ENCODE peak calls at places on chromosomes 12 and 14, in nine cellular contexts. Q is HFF-Myc, R is epithelial cell of esophagus, A is left ventricle myocardium inferior, B is uterus, E is lower lobe of right lung, S is thyroid gland, Y is adrenal gland, N is OCI-LY7. G is an unnamed sample.

GRCh38 chr12:122981587-122982493 is 1.4 kb downstream of the ARL6IP4 start:
- DNase-seq in Y (no peak), A (no peak), S (no peak), Q (no peak), B (no peak), E (no peak), R (no peak), N (no peak), G (no peak)

GRCh38 chr12:10130042-10130441 is at the start of gene CLEC7A:
- DNase-seq in Y (no peak), A (no peak), Q (no peak), S (no peak), E (no peak), R (peak), N (peak), B (no peak), G (peak)

GRCh38 chr12:57611116-57611809 is at the start of gene ARHGEF25:
- DNase-seq in S (peak), R (no peak), Q (no peak), Y (peak), N (no peak), A (peak), B (peak), E (no peak), G (no peak)

GRCh38 chr14:100536141-100536540 is 51.1 kb downstream of the BEGAIN start:
- DNase-seq in Y (no peak), B (no peak), N (no peak), R (no peak), A (peak), S (peak), Q (no peak), E (peak), G (no peak)

GRCh38 chr14:102690509-102691286 is 86.6 kb upstream of the TRAF3 start:
- DNase-seq in B (no peak), S (no peak), A (no peak), N (no peak), E (no peak), Y (no peak), R (peak), Q (no peak), G (no peak)

GRCh38 chr12:106227641-106228319 is 20.0 kb downstream of the CKAP4 start:
- DNase-seq in S (peak), B (no peak), Y (no peak), N (no peak), E (peak), A (no peak), Q (no peak), R (peak), G (peak)

GRCh38 chr14:23041729-23042128 is 283 bp upstream of the PSMB11 start:
- DNase-seq in Q (no peak), A (no peak), B (no peak), R (peak), N (no peak), S (no peak), Y (peak), E (no peak), G (no peak)

GRCh38 chr12:21647179-21647578 is 10.5 kb downstream of the LDHB start:
- DNase-seq in R (no peak), E (no peak), N (no peak), Q (no peak), Y (no peak), A (no peak), B (no peak), S (no peak), G (no peak)

GRCh38 chr12:68106160-68106559 is 53.4 kb downstream of the IFNG start:
- DNase-seq in S (no peak), A (no peak), N (no peak), R (peak), Q (no peak), Y (no peak), B (no peak), E (no peak), G (peak)

GRCh38 chr12:84165998-84166571 is 746.5 kb downstream of the SLC6A15 start:
- DNase-seq in N (no peak), R (no peak), Q (no peak), A (no peak), Y (no peak), B (no peak), S (no peak), E (no peak), G (no peak)

GRCh38 chr12:116818341-116818856 is 62.8 kb downstream of the HRK start:
- DNase-seq in Y (peak), R (no peak), E (no peak), N (peak), Q (no peak), A (peak), B (peak), S (peak), G (no peak)

GRCh38 chr12:51460519-51460918 is 35.9 kb downstream of the SLC4A8 start:
- DNase-seq in B (no peak), Q (no peak), N (no peak), R (no peak), A (no peak), S (no peak), E (no peak), Y (no peak), G (no peak)

GRCh38 chr12:94929780-94930179 is 73.7 kb downstream of the NDUFA12 start:
- DNase-seq in B (no peak), E (no peak), R (no peak), S (no peak), A (no peak), Y (no peak), N (no peak), Q (no peak), G (no peak)

DNA sequence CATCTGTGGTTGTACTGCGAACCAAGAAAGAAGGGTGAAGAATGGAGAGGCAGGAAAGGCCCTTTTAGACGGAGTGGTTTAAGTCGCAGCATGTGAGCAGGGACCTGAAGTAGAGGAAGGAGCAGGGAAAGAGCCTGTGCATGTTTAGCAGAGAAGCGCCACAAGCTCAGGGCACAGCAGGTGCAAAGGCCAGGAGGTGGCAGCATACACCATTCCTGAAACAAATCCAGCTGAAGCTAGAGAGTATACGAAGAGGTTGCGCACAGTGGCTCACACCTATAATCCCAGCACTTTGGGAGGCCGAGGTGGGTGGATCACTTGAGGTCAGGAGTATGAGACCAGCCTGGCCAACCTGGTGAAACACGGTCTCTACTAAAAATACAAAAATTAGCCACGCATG is 49.9 kb downstream of the HELB start:
- DNase-seq in N (peak), R (peak), Q (no peak), E (no peak), A (peak), B (no peak), Y (no peak), S (no peak), G (peak)
- TF ChIP-seq CTCF in N (peak), R (peak), Q (peak), E (no peak), A (peak), B (no peak), Y (no peak), S (no peak), G (peak)

DNA sequence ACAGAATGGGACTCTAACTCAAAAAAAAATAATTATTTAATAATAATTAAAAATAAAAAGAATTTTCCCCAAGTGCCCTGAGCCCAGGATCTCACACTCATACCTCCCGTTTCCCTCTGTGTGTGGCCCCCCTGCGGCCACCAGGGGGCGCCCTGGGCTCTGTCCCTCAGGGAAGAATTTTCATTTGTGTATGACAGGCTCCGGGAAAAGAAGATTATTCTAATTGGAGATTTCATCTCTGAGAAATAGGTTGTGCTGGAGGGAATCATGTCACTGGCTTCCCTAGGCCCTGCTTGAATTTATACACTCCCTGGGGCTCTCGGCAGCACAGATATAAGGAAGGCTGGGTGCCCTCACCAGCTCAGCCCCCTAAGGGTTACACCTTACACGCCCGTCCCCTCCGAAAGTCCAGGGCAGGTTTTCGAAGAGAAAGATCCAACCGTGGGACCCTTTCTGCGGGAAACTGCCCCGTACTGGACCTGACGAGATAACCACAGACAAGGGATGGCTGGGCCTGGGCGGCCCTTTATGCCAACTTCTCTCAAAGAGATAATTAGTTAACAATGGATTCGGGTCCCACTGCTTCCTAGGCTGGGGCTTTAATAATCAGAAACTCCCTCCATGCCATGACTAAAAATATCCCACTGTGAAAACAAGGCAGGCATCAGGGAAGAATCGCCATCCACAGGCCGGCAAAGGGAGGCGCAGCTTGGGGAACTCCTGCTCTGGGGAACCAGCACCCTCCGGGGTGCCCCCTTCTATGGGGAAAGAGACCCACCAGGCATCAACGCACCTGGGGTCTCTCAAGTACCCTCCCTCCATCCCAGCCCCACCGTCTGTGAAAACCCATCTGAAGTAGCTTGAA is 80.7 kb downstream of the KDM2B start:
- DNase-seq in Q (peak), N (peak), R (peak), Y (peak), A (peak), E (peak), S (peak), B (peak), G (peak)
- H3K4me3 ChIP-seq in Q (no peak), N (peak), R (no peak), Y (no peak), A (peak), E (peak), S (no peak), B (peak), G (no peak)

DNA sequence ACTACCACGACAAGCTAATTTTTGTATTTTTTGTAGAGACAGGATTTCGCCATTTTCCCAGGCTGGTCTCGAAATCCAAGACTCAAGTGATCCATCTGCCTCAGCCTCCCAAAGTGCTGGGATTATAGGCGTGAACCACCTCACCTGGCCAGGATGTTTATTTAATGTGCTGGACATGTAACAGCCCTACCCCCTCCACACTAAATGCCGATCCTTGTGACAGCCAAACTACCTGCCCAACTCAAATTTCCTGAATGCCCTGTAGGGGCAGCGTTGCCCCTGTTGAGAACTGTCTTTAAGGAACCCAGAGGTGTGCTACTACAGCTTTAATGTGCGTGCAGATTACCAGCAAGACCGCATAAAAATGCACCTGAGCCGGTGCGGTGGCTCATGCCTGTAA is 48.1 kb downstream of the KCNK13 start:
- DNase-seq in B (no peak), R (peak), Q (no peak), Y (no peak), E (no peak), S (peak), A (no peak), N (no peak), G (peak)
- TF ChIP-seq CTCF in B (no peak), R (peak), Q (peak), Y (no peak), E (no peak), S (peak), A (peak), N (peak), G (peak)

GRCh38 chr12:6460751-6461371 is 9.0 kb downstream of the TAPBPL start:
- DNase-seq in Y (no peak), Q (no peak), N (peak), E (no peak), A (no peak), S (no peak), B (no peak), R (no peak), G (no peak)
- H3K4me3 ChIP-seq in Y (no peak), Q (no peak), N (peak), E (no peak), A (peak), S (no peak), B (no peak), R (no peak), G (no peak)